ENCODE peak calls at places on chromosomes 3 and 15, in five cellular contexts. Z is sciatic nerve; L is stimulated activated CD8-positive, alpha-beta memory T cell treated with anti-CD3 and anti-CD28 coated beads, Interleukin-4, amount 100 ng/mL, for 1 hour; W is ELF-1; G is aorta. X is an unnamed sample.

GRCh38 chr3:56864886-56865527 is 63.3 kb upstream of the ARHGEF3 start:
- DNase-seq in G (no peak), W (no peak), L (no peak), Z (no peak), X (no peak)

GRCh38 chr15:27820232-27820631 is 278.9 kb downstream of the OCA2 start:
- DNase-seq in Z (no peak), G (no peak), W (no peak), L (no peak), X (peak)

GRCh38 chr3:85041562-85042055 is 82.8 kb downstream of the CADM2 start:
- DNase-seq in G (no peak), W (no peak), Z (no peak), L (no peak), X (no peak)

GRCh38 chr3:129504471-129505100 is 23.9 kb upstream of the RHO start:
- DNase-seq in Z (no peak), W (no peak), L (no peak), G (no peak), X (no peak)

GRCh38 chr15:80949756-80950155 is 39.9 kb downstream of the MESD start:
- DNase-seq in G (no peak), W (no peak), L (no peak), Z (peak), X (no peak)

GRCh38 chr3:158847885-158848284 is 46.0 kb downstream of the MFSD1 start:
- DNase-seq in G (no peak), W (peak), L (no peak), Z (no peak), X (no peak)

GRCh38 chr3:179853176-179853575 is 183.6 kb downstream of the PEX5L start:
- DNase-seq in W (no peak), Z (no peak), G (no peak), L (no peak), X (no peak)

GRCh38 chr3:194133661-194134230 is 2.2 kb upstream of the HES1 start:
- DNase-seq in W (peak), G (peak), L (no peak), Z (peak), X (peak)

GRCh38 chr15:97893988-97894387 is 66.5 kb upstream of the ARRDC4 start:
- DNase-seq in G (no peak), L (no peak), W (no peak), Z (no peak), X (no peak)